ENCODE peak calls at places on chromosomes 3 and 15, in eight cellular contexts. A is NCI-H774; C is GM23248; H is endothelial cell; X is T-helper 9 cell; Z is natural killer cell treated with Interleukin-12 subunit alpha and Interleukin-12 subunit beta and Interleukin-15 and Interleukin-18, amount 100 ng/mL, for 72 hours; J is neuronal stem cell; L is NCI-H1105. W is an unnamed sample.

GRCh38 chr15:69117431-69117841 is 43.0 kb upstream of the GLCE start:
- DNase-seq in A (no peak), C (no peak), H (no peak), X (no peak), Z (no peak), J (peak), L (no peak), W (no peak)

GRCh38 chr15:37208475-37209363 is 108.4 kb upstream of the MEIS2 start:
- DNase-seq in A (no peak), C (no peak), H (no peak), X (no peak), Z (no peak), J (no peak), L (no peak), W (no peak)

GRCh38 chr15:64046347-64047153 is at the start of gene DAPK2:
- DNase-seq in A (peak), C (peak), H (peak), X (peak), Z (peak), J (peak), L (no peak), W (peak)

GRCh38 chr3:159757341-159758060 is 231.1 kb upstream of the IL12A start:
- DNase-seq in A (no peak), C (no peak), H (no peak), X (no peak), Z (no peak), J (no peak), L (no peak), W (no peak)

GRCh38 chr3:15471861-15472260 is 44.5 kb downstream of the EAF1 start:
- DNase-seq in A (no peak), C (no peak), H (no peak), X (no peak), Z (no peak), J (no peak), L (no peak), W (no peak)

GRCh38 chr3:194572131-194572789 is 61.0 kb downstream of the TMEM44 start:
- DNase-seq in A (no peak), C (peak), H (no peak), X (no peak), Z (no peak), J (no peak), L (no peak), W (peak)

GRCh38 chr15:77060560-77060959 is 10.3 kb downstream of the TSPAN3 start:
- DNase-seq in A (no peak), C (peak), H (no peak), X (no peak), Z (no peak), J (no peak), L (no peak), W (no peak)

GRCh38 chr15:52288051-52288942 is 7.3 kb downstream of the MYO5C start:
- DNase-seq in A (peak), C (no peak), H (no peak), X (no peak), Z (no peak), J (no peak), L (no peak), W (no peak)

GRCh38 chr3:4290272-4290893 is 12.8 kb upstream of the SETMAR start:
- DNase-seq in A (peak), C (peak), H (peak), X (peak), Z (no peak), J (peak), L (peak), W (no peak)

GRCh38 chr3:155859859-155860258 is 5.6 kb upstream of the SLC33A1 start:
- DNase-seq in A (no peak), C (peak), H (no peak), X (no peak), Z (no peak), J (no peak), L (no peak), W (no peak)

GRCh38 chr15:54820098-54820497 is 376.6 kb downstream of the RSL24D1 start:
- DNase-seq in A (no peak), C (no peak), H (no peak), X (no peak), Z (no peak), J (no peak), L (no peak), W (no peak)

GRCh38 chr3:72334681-72335457 is 513.4 kb downstream of the SHQ1 start:
- DNase-seq in A (no peak), C (no peak), H (no peak), X (no peak), Z (no peak), J (no peak), L (no peak), W (peak)

GRCh38 chr3:172065967-172066762 is 26.8 kb downstream of the FNDC3B start:
- DNase-seq in A (no peak), C (peak), H (no peak), X (no peak), Z (no peak), J (no peak), L (no peak), W (no peak)

GRCh38 chr3:100590114-100590839 is 19.1 kb upstream of the ADGRG7 start:
- DNase-seq in A (peak), C (peak), H (peak), X (peak), Z (peak), J (peak), L (peak), W (no peak)

GRCh38 chr3:113166719-113167492 is 44.5 kb upstream of the BOC start:
- DNase-seq in A (peak), C (peak), H (peak), X (no peak), Z (no peak), J (peak), L (peak), W (no peak)

GRCh38 chr15:35067501-35068347 is 17.4 kb downstream of the NANOGP8 start:
- DNase-seq in A (no peak), C (no peak), H (no peak), X (no peak), Z (no peak), J (no peak), L (no peak), W (no peak)

GRCh38 chr3:44028-44676 is 152.4 kb upstream of the CHL1 start:
- DNase-seq in A (no peak), C (no peak), H (no peak), X (no peak), Z (no peak), J (no peak), L (no peak), W (no peak)

GRCh38 chr3:88410259-88410658 is 260.5 kb downstream of the C3orf38 start:
- DNase-seq in A (no peak), C (no peak), H (no peak), X (no peak), Z (no peak), J (no peak), L (no peak), W (no peak)

GRCh38 chr15:60729850-60730458 is 251.0 kb upstream of the ICE2 start:
- DNase-seq in A (no peak), C (no peak), H (no peak), X (no peak), Z (no peak), J (no peak), L (no peak), W (no peak)

GRCh38 chr3:9142346-9142745 is 107.1 kb downstream of the SRGAP3 start:
- DNase-seq in A (no peak), C (no peak), H (no peak), X (no peak), Z (no peak), J (no peak), L (no peak), W (no peak)

GRCh38 chr3:53225651-53226050 is 30.2 kb downstream of the TKT start:
- DNase-seq in A (no peak), C (no peak), H (no peak), X (no peak), Z (no peak), J (no peak), L (no peak), W (no peak)

GRCh38 chr3:187914231-187914630 is 169.0 kb upstream of the BCL6 start:
- DNase-seq in A (no peak), C (no peak), H (no peak), X (no peak), Z (no peak), J (no peak), L (no peak), W (no peak)

GRCh38 chr15:76147906-76148553 is 88.2 kb downstream of the TMEM266 start:
- DNase-seq in A (peak), C (peak), H (peak), X (peak), Z (peak), J (peak), L (peak), W (no peak)

GRCh38 chr15:65248506-65248905 is 37.2 kb upstream of the CILP start:
- DNase-seq in A (no peak), C (no peak), H (no peak), X (no peak), Z (no peak), J (no peak), L (no peak), W (no peak)

GRCh38 chr15:85646538-85647091 is 148.1 kb downstream of the KLHL25 start:
- DNase-seq in A (no peak), C (peak), H (no peak), X (peak), Z (peak), J (no peak), L (no peak), W (no peak)

GRCh38 chr3:64627471-64628321 is 60.1 kb downstream of the ADAMTS9 start:
- DNase-seq in A (no peak), C (no peak), H (no peak), X (no peak), Z (no peak), J (no peak), L (no peak), W (no peak)

GRCh38 chr3:159882784-159883779 is 105.6 kb upstream of the IL12A start:
- DNase-seq in A (no peak), C (peak), H (no peak), X (no peak), Z (no peak), J (no peak), L (peak), W (no peak)

GRCh38 chr3:58962040-58962651 is 87.7 kb downstream of the CFAP20DC start:
- DNase-seq in A (no peak), C (peak), H (no peak), X (no peak), Z (no peak), J (no peak), L (no peak), W (no peak)

GRCh38 chr3:126070146-126070545 is 13.8 kb downstream of the SLC41A3 start:
- DNase-seq in A (no peak), C (no peak), H (no peak), X (no peak), Z (no peak), J (no peak), L (no peak), W (no peak)

GRCh38 chr3:142646020-142646783 is 50.0 kb downstream of the PLS1 start:
- DNase-seq in A (no peak), C (no peak), H (no peak), X (no peak), Z (no peak), J (no peak), L (no peak), W (no peak)

GRCh38 chr3:176490357-176490756 is 706.9 kb downstream of the TBL1XR1 start:
- DNase-seq in A (no peak), C (no peak), H (no peak), X (no peak), Z (no peak), J (no peak), L (no peak), W (no peak)

GRCh38 chr3:73461582-73461981 is 163.2 kb downstream of the PDZRN3 start:
- DNase-seq in A (no peak), C (peak), H (no peak), X (no peak), Z (no peak), J (no peak), L (no peak), W (no peak)

GRCh38 chr3:139737682-139738361 is 60.0 kb upstream of the NMNAT3 start:
- DNase-seq in A (no peak), C (no peak), H (no peak), X (no peak), Z (no peak), J (no peak), L (no peak), W (no peak)

GRCh38 chr3:153052096-153052460 is 109.9 kb upstream of the RAP2B start:
- DNase-seq in A (no peak), C (peak), H (no peak), X (no peak), Z (no peak), J (no peak), L (no peak), W (peak)

GRCh38 chr3:73580343-73580742 is 44.4 kb downstream of the PDZRN3 start:
- DNase-seq in A (no peak), C (peak), H (no peak), X (no peak), Z (no peak), J (no peak), L (peak), W (no peak)

GRCh38 chr3:43155464-43156121 is 49.7 kb upstream of the POMGNT2 start:
- DNase-seq in A (peak), C (peak), H (peak), X (no peak), Z (no peak), J (peak), L (no peak), W (peak)

GRCh38 chr3:46845397-46845859 is 17.8 kb downstream of the MYL3 start:
- DNase-seq in A (no peak), C (peak), H (peak), X (no peak), Z (no peak), J (peak), L (no peak), W (no peak)

GRCh38 chr15:40999190-40999589 is 45.9 kb downstream of the CHAC1 start:
- DNase-seq in A (no peak), C (peak), H (no peak), X (no peak), Z (no peak), J (no peak), L (no peak), W (no peak)

GRCh38 chr3:108223928-108224327 is 1.7 kb upstream of the IFT57 start:
- DNase-seq in A (no peak), C (peak), H (no peak), X (no peak), Z (no peak), J (no peak), L (no peak), W (no peak)